ENCODE peak calls at places on chromosomes 4 and X, in eight cellular contexts. B is SHP77 treated with DMSO at 0.1 percent for 48 hours; D is cardiac muscle cell; C is NCI-H510A; N is CD4-positive, alpha-beta memory T cell; H is Kasumi-1; J is nephron progenitor cell; O is activated CD8-positive, alpha-beta T cell treated with anti-CD3 and anti-CD28 coated beads for 36 hours. X is an unnamed sample.

GRCh38 chr4:12244949-12245348 is 816.3 kb upstream of the HS3ST1 start:
- DNase-seq in B (no peak), D (no peak), C (no peak), N (no peak), H (no peak), J (no peak), O (no peak), X (no peak)

GRCh38 chrX:22433292-22434070 is 160.8 kb downstream of the CBLL2 start:
- DNase-seq in B (no peak), D (peak), C (no peak), N (no peak), H (no peak), J (no peak), O (no peak), X (no peak)

GRCh38 chrX:39406799-39407198 is 605.5 kb downstream of the MID1IP1 start:
- DNase-seq in B (no peak), D (no peak), C (no peak), N (no peak), H (no peak), J (no peak), O (no peak), X (no peak)

GRCh38 chr4:163003979-163004378 is 162.7 kb downstream of the NAF1 start:
- DNase-seq in B (no peak), D (no peak), C (no peak), N (no peak), H (no peak), J (no peak), O (no peak), X (no peak)

GRCh38 chr4:80199947-80200346 is 2.6 kb downstream of the PRDM8 start:
- DNase-seq in B (no peak), D (no peak), C (no peak), N (no peak), H (peak), J (no peak), O (no peak), X (no peak)

GRCh38 chr4:55312491-55313101 is 33.4 kb upstream of the SRD5A3 start:
- DNase-seq in B (peak), D (peak), C (peak), N (peak), H (peak), J (peak), O (peak), X (peak)

GRCh38 chr4:122686709-122687108 is 45.8 kb upstream of the BBS12 start:
- DNase-seq in B (no peak), D (no peak), C (no peak), N (no peak), H (no peak), J (no peak), O (no peak), X (no peak)

GRCh38 chr4:1027916-1028240 is 16.5 kb downstream of the FGFRL1 start:
- DNase-seq in B (no peak), D (peak), C (no peak), N (no peak), H (no peak), J (no peak), O (no peak), X (no peak)

GRCh38 chr4:113604955-113605354 is 156.6 kb downstream of the CAMK2D start:
- DNase-seq in B (no peak), D (no peak), C (no peak), N (no peak), H (no peak), J (no peak), O (no peak), X (no peak)

GRCh38 chrX:43605351-43605750 is 50.7 kb upstream of the MAOA start:
- DNase-seq in B (no peak), D (no peak), C (no peak), N (no peak), H (no peak), J (no peak), O (no peak), X (no peak)

GRCh38 chr4:101556845-101557244 is 209.5 kb upstream of the PPP3CA start:
- DNase-seq in B (no peak), D (no peak), C (no peak), N (no peak), H (no peak), J (no peak), O (peak), X (no peak)

GRCh38 chrX:78548012-78548411 is 111.1 kb downstream of the RTL3 start:
- DNase-seq in B (no peak), D (no peak), C (no peak), N (no peak), H (no peak), J (no peak), O (no peak), X (no peak)

GRCh38 chr4:181957088-181957487 is 286.1 kb upstream of the TENM3 start:
- DNase-seq in B (no peak), D (no peak), C (no peak), N (no peak), H (no peak), J (no peak), O (no peak), X (no peak)

GRCh38 chr4:170114636-170115035 is 24.9 kb upstream of the AADAT start:
- DNase-seq in B (no peak), D (no peak), C (no peak), N (no peak), H (no peak), J (no peak), O (no peak), X (no peak)

GRCh38 chr4:55308071-55308470 is 38.0 kb upstream of the SRD5A3 start:
- DNase-seq in B (no peak), D (no peak), C (no peak), N (no peak), H (no peak), J (no peak), O (no peak), X (no peak)

GRCh38 chr4:95181446-95182306 is 367.1 kb downstream of the UNC5C start:
- DNase-seq in B (no peak), D (no peak), C (no peak), N (peak), H (no peak), J (peak), O (peak), X (no peak)

GRCh38 chr4:13821522-13821921 is 194.0 kb upstream of the BOD1L1 start:
- DNase-seq in B (no peak), D (no peak), C (no peak), N (no peak), H (no peak), J (no peak), O (no peak), X (no peak)

GRCh38 chrX:54799046-54799445 is 991 bp upstream of the ITIH6 start:
- DNase-seq in B (no peak), D (no peak), C (no peak), N (no peak), H (no peak), J (no peak), O (no peak), X (no peak)

GRCh38 chr4:1576961-1577814 is 106.9 kb downstream of the FAM53A start:
- DNase-seq in B (no peak), D (no peak), C (no peak), N (no peak), H (no peak), J (no peak), O (no peak), X (no peak)

GRCh38 chrX:31223817-31224216 is 152.0 kb upstream of the FTHL17 start:
- DNase-seq in B (no peak), D (no peak), C (no peak), N (no peak), H (no peak), J (no peak), O (no peak), X (no peak)

GRCh38 chr4:2829321-2829932 is 14.2 kb upstream of the ADD1 start:
- DNase-seq in B (no peak), D (no peak), C (no peak), N (no peak), H (no peak), J (no peak), O (no peak), X (no peak)

GRCh38 chrX:21374163-21374993 is at the start of gene CNKSR2:
- DNase-seq in B (peak), D (peak), C (peak), N (peak), H (peak), J (peak), O (peak), X (peak)

GRCh38 chr4:17060230-17060629 is 161.8 kb upstream of the LDB2 start:
- DNase-seq in B (no peak), D (no peak), C (no peak), N (no peak), H (no peak), J (no peak), O (no peak), X (no peak)

GRCh38 chr4:7068883-7069282 is 1.0 kb upstream of the GRPEL1 start:
- DNase-seq in B (no peak), D (peak), C (no peak), N (no peak), H (no peak), J (peak), O (peak), X (no peak)

GRCh38 chrX:11666180-11666579 is 460 bp upstream of the ARHGAP6 start:
- DNase-seq in B (no peak), D (peak), C (no peak), N (no peak), H (no peak), J (peak), O (no peak), X (peak)

GRCh38 chr4:90163872-90164271 is 36.7 kb downstream of the CCSER1 start:
- DNase-seq in B (no peak), D (peak), C (no peak), N (no peak), H (no peak), J (no peak), O (no peak), X (no peak)

GRCh38 chr4:142840516-142841123 is 5.5 kb downstream of the INPP4B start:
- DNase-seq in B (no peak), D (peak), C (no peak), N (peak), H (peak), J (no peak), O (peak), X (no peak)

GRCh38 chr4:113468165-113469022 is 293.1 kb downstream of the CAMK2D start:
- DNase-seq in B (no peak), D (peak), C (no peak), N (no peak), H (peak), J (no peak), O (peak), X (no peak)

GRCh38 chrX:123277347-123277746 is 93.3 kb downstream of the GRIA3 start:
- DNase-seq in B (no peak), D (no peak), C (no peak), N (no peak), H (no peak), J (no peak), O (no peak), X (no peak)

GRCh38 chr4:185204238-185204910 is 574 bp upstream of the CFAP97 start:
- DNase-seq in B (no peak), D (no peak), C (no peak), N (no peak), H (peak), J (no peak), O (peak), X (peak)

GRCh38 chr4:123398803-123399637 is 2.4 kb downstream of the SPRY1 start:
- DNase-seq in B (no peak), D (peak), C (no peak), N (peak), H (peak), J (peak), O (peak), X (peak)

GRCh38 chrX:120468479-120468824 is 644 bp downstream of the LAMP2 start:
- DNase-seq in B (no peak), D (no peak), C (no peak), N (no peak), H (no peak), J (no peak), O (no peak), X (no peak)

GRCh38 chr4:111988514-111988913 is 156.7 kb upstream of the FAM241A start:
- DNase-seq in B (no peak), D (no peak), C (no peak), N (no peak), H (no peak), J (no peak), O (no peak), X (no peak)

GRCh38 chrX:47223476-47224250 is 5.2 kb downstream of the CDK16 start:
- DNase-seq in B (no peak), D (no peak), C (no peak), N (no peak), H (no peak), J (no peak), O (no peak), X (no peak)

GRCh38 chr4:657338-658030 is 16.6 kb downstream of the ATP5ME start:
- DNase-seq in B (no peak), D (no peak), C (no peak), N (no peak), H (no peak), J (no peak), O (no peak), X (no peak)

GRCh38 chrX:125710403-125711062 is 390.9 kb downstream of the TEX13C start:
- DNase-seq in B (no peak), D (no peak), C (no peak), N (no peak), H (no peak), J (no peak), O (no peak), X (no peak)

GRCh38 chrX:19017271-19017670 is 33.4 kb upstream of the PHKA2 start:
- DNase-seq in B (no peak), D (peak), C (peak), N (no peak), H (no peak), J (peak), O (no peak), X (peak)

X was measured in D341Med.